ENCODE peak calls at places on chromosomes 5 and 9, in eight cellular contexts. One of them, this sample, is unnamed.

GRCh38 chr9:83920469-83920941 is 727 bp downstream of the KIF27 start:
- DNase-seq in psoas muscle: no peak
- DNase-seq in fibroblast of lung: peak; percentile 50
- DNase-seq in heart right ventricle: no peak
- DNase-seq in H9: no peak
- DNase-seq in ovary: no peak
- DNase-seq in neural progenitor cell: no peak
- DNase-seq in CD4-positive, CD25-positive, alpha-beta regulatory T cell: no peak
- DNase-seq in this sample: no peak

GRCh38 chr5:8327016-8327415 is 458.1 kb downstream of the MTRR start:
- DNase-seq in fibroblast of lung: no peak
- DNase-seq in neural progenitor cell: no peak
- DNase-seq in ovary: no peak
- DNase-seq in psoas muscle: no peak
- DNase-seq in CD4-positive, CD25-positive, alpha-beta regulatory T cell: no peak
- DNase-seq in heart right ventricle: no peak
- DNase-seq in H9: no peak
- DNase-seq in this sample: no peak

GRCh38 chr5:132321109-132321721 is 27.0 kb downstream of the SLC22A4 start:
- DNase-seq in fibroblast of lung: no peak
- DNase-seq in psoas muscle: no peak
- DNase-seq in ovary: no peak
- DNase-seq in H9: no peak
- DNase-seq in heart right ventricle: no peak
- DNase-seq in CD4-positive, CD25-positive, alpha-beta regulatory T cell: no peak
- DNase-seq in neural progenitor cell: no peak
- DNase-seq in this sample: no peak

GRCh38 chr9:127005770-127006314 is 91.3 kb downstream of the RALGPS1 start:
- DNase-seq in fibroblast of lung: no peak
- DNase-seq in H9: no peak
- DNase-seq in CD4-positive, CD25-positive, alpha-beta regulatory T cell: no peak
- DNase-seq in heart right ventricle: no peak
- DNase-seq in ovary: no peak
- DNase-seq in neural progenitor cell: no peak
- DNase-seq in psoas muscle: no peak
- DNase-seq in this sample: no peak

GRCh38 chr9:135909371-135909770 is 2.0 kb upstream of the CAMSAP1 start:
- DNase-seq in psoas muscle: no peak
- DNase-seq in H9: no peak
- DNase-seq in fibroblast of lung: no peak
- DNase-seq in ovary: peak; percentile 19
- DNase-seq in neural progenitor cell: no peak
- DNase-seq in heart right ventricle: no peak
- DNase-seq in CD4-positive, CD25-positive, alpha-beta regulatory T cell: no peak
- DNase-seq in this sample: peak; percentile 29

GRCh38 chr5:76986828-76987526 is 34.1 kb downstream of the CRHBP start:
- DNase-seq in CD4-positive, CD25-positive, alpha-beta regulatory T cell: no peak
- DNase-seq in heart right ventricle: no peak
- DNase-seq in H9: no peak
- DNase-seq in ovary: no peak
- DNase-seq in neural progenitor cell: peak; percentile 14
- DNase-seq in psoas muscle: no peak
- DNase-seq in fibroblast of lung: no peak
- DNase-seq in this sample: no peak

GRCh38 chr5:61333351-61334223 is 1.5 kb downstream of the ZSWIM6 start:
- DNase-seq in fibroblast of lung: peak; percentile 33
- DNase-seq in psoas muscle: peak; percentile 46
- DNase-seq in ovary: peak; percentile 65
- DNase-seq in heart right ventricle: peak; percentile 55
- DNase-seq in neural progenitor cell: peak; percentile 68
- DNase-seq in H9: no peak
- DNase-seq in CD4-positive, CD25-positive, alpha-beta regulatory T cell: peak; percentile 29
- DNase-seq in this sample: peak; percentile 68

GRCh38 chr9:68947842-68948569 is 65.9 kb downstream of the PRKACG start:
- DNase-seq in ovary: no peak
- DNase-seq in H9: no peak
- DNase-seq in heart right ventricle: no peak
- DNase-seq in fibroblast of lung: no peak
- DNase-seq in neural progenitor cell: no peak
- DNase-seq in CD4-positive, CD25-positive, alpha-beta regulatory T cell: no peak
- DNase-seq in psoas muscle: no peak
- DNase-seq in this sample: no peak

GRCh38 chr9:126635061-126635460 is 21.3 kb downstream of the LMX1B start:
- DNase-seq in ovary: no peak
- DNase-seq in CD4-positive, CD25-positive, alpha-beta regulatory T cell: no peak
- DNase-seq in H9: no peak
- DNase-seq in psoas muscle: no peak
- DNase-seq in heart right ventricle: no peak
- DNase-seq in neural progenitor cell: no peak
- DNase-seq in fibroblast of lung: no peak
- DNase-seq in this sample: no peak

GRCh38 chr5:36656556-36656955 is 50.1 kb downstream of the SLC1A3 start:
- DNase-seq in psoas muscle: no peak
- DNase-seq in neural progenitor cell: no peak
- DNase-seq in CD4-positive, CD25-positive, alpha-beta regulatory T cell: no peak
- DNase-seq in ovary: no peak
- DNase-seq in heart right ventricle: no peak
- DNase-seq in fibroblast of lung: no peak
- DNase-seq in H9: no peak
- DNase-seq in this sample: no peak

GRCh38 chr5:112634166-112634565 is 103.5 kb upstream of the APC start:
- DNase-seq in fibroblast of lung: no peak
- DNase-seq in psoas muscle: no peak
- DNase-seq in neural progenitor cell: no peak
- DNase-seq in CD4-positive, CD25-positive, alpha-beta regulatory T cell: no peak
- DNase-seq in heart right ventricle: no peak
- DNase-seq in H9: no peak
- DNase-seq in ovary: no peak
- DNase-seq in this sample: no peak

GRCh38 chr9:137479315-137479861 is 20.3 kb upstream of the NSMF start:
- DNase-seq in CD4-positive, CD25-positive, alpha-beta regulatory T cell: no peak
- DNase-seq in heart right ventricle: no peak
- DNase-seq in neural progenitor cell: no peak
- DNase-seq in ovary: no peak
- DNase-seq in psoas muscle: no peak
- DNase-seq in H9: no peak
- DNase-seq in fibroblast of lung: no peak
- DNase-seq in this sample: peak; percentile 45

GRCh38 chr5:6961123-6961522 is 247.9 kb downstream of the TENT4A start:
- DNase-seq in ovary: no peak
- DNase-seq in fibroblast of lung: no peak
- DNase-seq in psoas muscle: no peak
- DNase-seq in heart right ventricle: no peak
- DNase-seq in H9: no peak
- DNase-seq in CD4-positive, CD25-positive, alpha-beta regulatory T cell: no peak
- DNase-seq in neural progenitor cell: no peak
- DNase-seq in this sample: no peak

GRCh38 chr9:129646252-129646651 is 4.3 kb upstream of the ASB6 start:
- DNase-seq in neural progenitor cell: no peak
- DNase-seq in CD4-positive, CD25-positive, alpha-beta regulatory T cell: no peak
- DNase-seq in psoas muscle: no peak
- DNase-seq in heart right ventricle: no peak
- DNase-seq in H9: no peak
- DNase-seq in ovary: no peak
- DNase-seq in fibroblast of lung: no peak
- DNase-seq in this sample: peak; percentile 65

GRCh38 chr5:172285226-172286143 is 1.9 kb upstream of the UBTD2 start:
- DNase-seq in fibroblast of lung: no peak
- DNase-seq in ovary: no peak
- DNase-seq in neural progenitor cell: no peak
- DNase-seq in H9: no peak
- DNase-seq in heart right ventricle: no peak
- DNase-seq in CD4-positive, CD25-positive, alpha-beta regulatory T cell: no peak
- DNase-seq in psoas muscle: no peak
- DNase-seq in this sample: no peak

GRCh38 chr5:114418546-114419388 is 56.9 kb downstream of the KCNN2 start:
- DNase-seq in fibroblast of lung: no peak
- DNase-seq in psoas muscle: no peak
- DNase-seq in ovary: no peak
- DNase-seq in CD4-positive, CD25-positive, alpha-beta regulatory T cell: no peak
- DNase-seq in heart right ventricle: no peak
- DNase-seq in H9: no peak
- DNase-seq in neural progenitor cell: no peak
- DNase-seq in this sample: no peak

GRCh38 chr5:134449167-134449566 is 37.5 kb upstream of the CDKN2AIPNL start:
- DNase-seq in heart right ventricle: no peak
- DNase-seq in CD4-positive, CD25-positive, alpha-beta regulatory T cell: no peak
- DNase-seq in fibroblast of lung: no peak
- DNase-seq in psoas muscle: no peak
- DNase-seq in ovary: no peak
- DNase-seq in neural progenitor cell: no peak
- DNase-seq in H9: no peak
- DNase-seq in this sample: peak; percentile 11

GRCh38 chr5:134450374-134450773 is 38.7 kb upstream of the CDKN2AIPNL start:
- DNase-seq in heart right ventricle: no peak
- DNase-seq in ovary: no peak
- DNase-seq in H9: no peak
- DNase-seq in CD4-positive, CD25-positive, alpha-beta regulatory T cell: no peak
- DNase-seq in neural progenitor cell: no peak
- DNase-seq in fibroblast of lung: no peak
- DNase-seq in psoas muscle: no peak
- DNase-seq in this sample: no peak

GRCh38 chr5:134455466-134455865 is 43.8 kb upstream of the CDKN2AIPNL start:
- DNase-seq in fibroblast of lung: no peak
- DNase-seq in psoas muscle: no peak
- DNase-seq in neural progenitor cell: no peak
- DNase-seq in H9: no peak
- DNase-seq in CD4-positive, CD25-positive, alpha-beta regulatory T cell: no peak
- DNase-seq in heart right ventricle: no peak
- DNase-seq in ovary: no peak
- DNase-seq in this sample: no peak

GRCh38 chr5:134453016-134453415 is 41.3 kb upstream of the CDKN2AIPNL start:
- DNase-seq in heart right ventricle: no peak
- DNase-seq in ovary: no peak
- DNase-seq in H9: no peak
- DNase-seq in fibroblast of lung: no peak
- DNase-seq in psoas muscle: no peak
- DNase-seq in CD4-positive, CD25-positive, alpha-beta regulatory T cell: no peak
- DNase-seq in neural progenitor cell: no peak
- DNase-seq in this sample: no peak

GRCh38 chr5:134451618-134452505 is 40.2 kb upstream of the CDKN2AIPNL start:
- DNase-seq in H9: no peak
- DNase-seq in neural progenitor cell: no peak
- DNase-seq in CD4-positive, CD25-positive, alpha-beta regulatory T cell: no peak
- DNase-seq in fibroblast of lung: peak; percentile 83
- DNase-seq in ovary: peak; percentile 60
- DNase-seq in psoas muscle: peak; percentile 61
- DNase-seq in heart right ventricle: no peak
- DNase-seq in this sample: no peak
- H3K9me3 ChIP-seq in H9: no peaks in the 10 kb centered on the region
- H3K9me3 ChIP-seq in neural progenitor cell: no peaks in the 10 kb centered on the region
- H3K9me3 ChIP-seq in CD4-positive, CD25-positive, alpha-beta regulatory T cell: no peaks in the 10 kb centered on the region
- H3K9me3 ChIP-seq in fibroblast of lung: no peaks in the 10 kb centered on the region
- H3K9me3 ChIP-seq in ovary: no peaks in the 10 kb centered on the region
- H3K9me3 ChIP-seq in psoas muscle: no peaks in the 10 kb centered on the region
- H3K9me3 ChIP-seq in heart right ventricle: no peaks in the 10 kb centered on the region
- H3K9me3 ChIP-seq in this sample: no peaks in the 10 kb centered on the region

DNA sequence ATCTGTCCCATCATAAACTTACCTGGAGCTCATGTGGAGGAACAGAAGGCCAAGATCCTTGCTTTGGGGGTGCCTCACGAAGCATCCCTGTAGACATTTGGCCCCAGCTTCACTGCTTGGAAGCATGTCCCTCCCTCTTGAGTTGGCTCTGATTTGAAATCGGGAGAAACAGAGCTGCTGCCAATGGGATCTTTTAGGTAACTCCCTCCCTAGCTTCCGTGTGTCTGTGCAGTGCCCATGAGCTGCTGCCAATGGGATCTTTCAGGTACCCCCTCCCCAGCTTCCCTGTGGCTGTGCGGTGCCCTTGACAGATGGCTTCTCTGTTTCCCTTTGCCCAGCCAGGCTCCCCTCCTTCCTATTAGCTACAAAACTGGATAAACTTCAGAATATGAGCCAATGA is 178.0 kb downstream of the NR3C1 start:
- DNase-seq in heart right ventricle: no peak
- DNase-seq in psoas muscle: no peak
- DNase-seq in H9: no peak
- DNase-seq in neural progenitor cell: no peak
- DNase-seq in fibroblast of lung: no peak
- DNase-seq in CD4-positive, CD25-positive, alpha-beta regulatory T cell: no peak
- DNase-seq in ovary: no peak
- DNase-seq in this sample: no peak
- H3K9me3 ChIP-seq in heart right ventricle: no peaks in the 10 kb centered on the region
- H3K9me3 ChIP-seq in psoas muscle: no peaks in the 10 kb centered on the region
- H3K9me3 ChIP-seq in H9: no peaks in the 10 kb centered on the region
- H3K9me3 ChIP-seq in neural progenitor cell: no peaks in the 10 kb centered on the region
- H3K9me3 ChIP-seq in fibroblast of lung: no peaks in the 10 kb centered on the region
- H3K9me3 ChIP-seq in CD4-positive, CD25-positive, alpha-beta regulatory T cell: no peaks in the 10 kb centered on the region
- H3K9me3 ChIP-seq in ovary: no peaks in the 10 kb centered on the region
- H3K9me3 ChIP-seq in this sample: no peaks in the 10 kb centered on the region

DNA sequence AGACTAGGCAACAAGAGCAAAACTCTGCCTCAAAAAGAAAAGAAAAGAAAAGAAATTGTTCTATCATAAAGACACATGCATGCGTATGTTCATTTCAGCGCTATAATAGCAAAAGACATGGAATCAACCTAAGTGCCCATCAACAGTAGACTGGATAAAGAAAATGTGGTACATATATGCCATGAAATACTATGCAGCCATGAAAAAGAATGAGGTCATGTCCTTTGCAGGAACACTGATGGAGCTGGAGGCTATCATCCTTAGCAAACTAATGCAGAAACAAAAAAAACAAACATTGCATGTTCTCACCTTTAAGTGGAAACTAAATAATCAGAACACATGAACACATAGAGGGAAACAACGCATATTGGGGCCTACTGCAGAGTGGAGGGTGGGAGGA is 6.3 kb upstream of the ZNF883 start:
- DNase-seq in psoas muscle: no peak
- DNase-seq in neural progenitor cell: no peak
- DNase-seq in H9: no peak
- DNase-seq in ovary: no peak
- DNase-seq in CD4-positive, CD25-positive, alpha-beta regulatory T cell: no peak
- DNase-seq in fibroblast of lung: no peak
- DNase-seq in heart right ventricle: no peak
- DNase-seq in this sample: no peak
- H3K9me3 ChIP-seq in psoas muscle: peaks cover 31% of the 10 kb centered on the region
- H3K9me3 ChIP-seq in neural progenitor cell: peaks cover 6% of the 10 kb centered on the region
- H3K9me3 ChIP-seq in H9: peaks cover 8% of the 10 kb centered on the region
- H3K9me3 ChIP-seq in ovary: no peaks in the 10 kb centered on the region
- H3K9me3 ChIP-seq in CD4-positive, CD25-positive, alpha-beta regulatory T cell: peaks cover 27% of the 10 kb centered on the region
- H3K9me3 ChIP-seq in fibroblast of lung: no peaks in the 10 kb centered on the region
- H3K9me3 ChIP-seq in heart right ventricle: peaks cover 96% of the 10 kb centered on the region
- H3K9me3 ChIP-seq in this sample: peaks cover 91% of the 10 kb centered on the region

GRCh38 chr5:82766216-82766615 is 311.0 kb downstream of the TMEM167A start:
- DNase-seq in fibroblast of lung: no peak
- DNase-seq in neural progenitor cell: no peak
- DNase-seq in ovary: no peak
- DNase-seq in psoas muscle: no peak
- DNase-seq in H9: no peak
- DNase-seq in heart right ventricle: no peak
- DNase-seq in CD4-positive, CD25-positive, alpha-beta regulatory T cell: no peak
- DNase-seq in this sample: no peak

GRCh38 chr5:82765765-82766164 is 311.4 kb downstream of the TMEM167A start:
- DNase-seq in H9: no peak
- DNase-seq in neural progenitor cell: peak; percentile 3
- DNase-seq in heart right ventricle: no peak
- DNase-seq in CD4-positive, CD25-positive, alpha-beta regulatory T cell: no peak
- DNase-seq in psoas muscle: no peak
- DNase-seq in ovary: no peak
- DNase-seq in fibroblast of lung: no peak
- DNase-seq in this sample: no peak

GRCh38 chr5:82758881-82759280 is 318.3 kb downstream of the TMEM167A start:
- DNase-seq in neural progenitor cell: no peak
- DNase-seq in fibroblast of lung: no peak
- DNase-seq in ovary: no peak
- DNase-seq in H9: no peak
- DNase-seq in CD4-positive, CD25-positive, alpha-beta regulatory T cell: no peak
- DNase-seq in heart right ventricle: no peak
- DNase-seq in psoas muscle: no peak
- DNase-seq in this sample: no peak

GRCh38 chr5:82760856-82761255 is 316.3 kb downstream of the TMEM167A start:
- DNase-seq in psoas muscle: no peak
- DNase-seq in CD4-positive, CD25-positive, alpha-beta regulatory T cell: no peak
- DNase-seq in heart right ventricle: no peak
- DNase-seq in H9: no peak
- DNase-seq in fibroblast of lung: no peak
- DNase-seq in ovary: no peak
- DNase-seq in neural progenitor cell: no peak
- DNase-seq in this sample: peak; percentile 53
- H3K9me3 ChIP-seq in psoas muscle: no peaks in the 10 kb centered on the region
- H3K9me3 ChIP-seq in CD4-positive, CD25-positive, alpha-beta regulatory T cell: no peaks in the 10 kb centered on the region
- H3K9me3 ChIP-seq in heart right ventricle: no peaks in the 10 kb centered on the region
- H3K9me3 ChIP-seq in H9: no peaks in the 10 kb centered on the region
- H3K9me3 ChIP-seq in fibroblast of lung: no peaks in the 10 kb centered on the region
- H3K9me3 ChIP-seq in ovary: no peaks in the 10 kb centered on the region
- H3K9me3 ChIP-seq in neural progenitor cell: no peaks in the 10 kb centered on the region
- H3K9me3 ChIP-seq in this sample: peaks cover 7% of the 10 kb centered on the region

This sample was measured in left lung.